ENCODE peak calls at places on chromosome 5, in ten cellular contexts. One of them, this sample, is unnamed.

GRCh38 chr5:52043137-52043536 is 659.9 kb downstream of the ISL1 start:
- DNase-seq in GM13977: no peak
- DNase-seq in kidney epithelial cell: no peak
- DNase-seq in cardiac fibroblast: no peak
- DNase-seq in omental fat pad: no peak
- DNase-seq in heart left ventricle: no peak
- DNase-seq in progenitor cell of endocrine pancreas: no peak
- DNase-seq in HCT116: no peak
- DNase-seq in A549: no peak
- DNase-seq in foreskin fibroblast: no peak
- DNase-seq in this sample: no peak

GRCh38 chr5:73327908-73328455 is 120.6 kb downstream of the FOXD1 start:
- DNase-seq in heart left ventricle: no peak
- DNase-seq in HCT116: peak; percentile 56
- DNase-seq in GM13977: no peak
- DNase-seq in cardiac fibroblast: peak; percentile 38
- DNase-seq in foreskin fibroblast: peak; percentile 50
- DNase-seq in kidney epithelial cell: peak; percentile 39
- DNase-seq in progenitor cell of endocrine pancreas: no peak
- DNase-seq in A549: no peak
- DNase-seq in omental fat pad: no peak
- DNase-seq in this sample: no peak

GRCh38 chr5:19625562-19625961 is 362.4 kb downstream of the CDH18 start:
- DNase-seq in omental fat pad: no peak
- DNase-seq in heart left ventricle: peak; percentile 23
- DNase-seq in A549: no peak
- DNase-seq in kidney epithelial cell: no peak
- DNase-seq in foreskin fibroblast: no peak
- DNase-seq in progenitor cell of endocrine pancreas: no peak
- DNase-seq in GM13977: no peak
- DNase-seq in cardiac fibroblast: no peak
- DNase-seq in HCT116: no peak
- DNase-seq in this sample: no peak

GRCh38 chr5:158451983-158452710 is 593.2 kb upstream of the CLINT1 start:
- DNase-seq in A549: no peak
- DNase-seq in heart left ventricle: no peak
- DNase-seq in GM13977: no peak
- DNase-seq in HCT116: no peak
- DNase-seq in kidney epithelial cell: no peak
- DNase-seq in progenitor cell of endocrine pancreas: no peak
- DNase-seq in cardiac fibroblast: no peak
- DNase-seq in omental fat pad: no peak
- DNase-seq in foreskin fibroblast: no peak
- DNase-seq in this sample: no peak

GRCh38 chr5:125536582-125536981 is 790.1 kb upstream of the ZNF608 start:
- DNase-seq in A549: no peak
- DNase-seq in foreskin fibroblast: peak; percentile 40
- DNase-seq in omental fat pad: no peak
- DNase-seq in progenitor cell of endocrine pancreas: no peak
- DNase-seq in HCT116: no peak
- DNase-seq in GM13977: no peak
- DNase-seq in heart left ventricle: no peak
- DNase-seq in kidney epithelial cell: no peak
- DNase-seq in cardiac fibroblast: peak; percentile 33
- DNase-seq in this sample: no peak

GRCh38 chr5:6708814-6709213 is 4.4 kb upstream of the TENT4A start:
- DNase-seq in HCT116: no peak
- DNase-seq in foreskin fibroblast: no peak
- DNase-seq in GM13977: no peak
- DNase-seq in A549: no peak
- DNase-seq in progenitor cell of endocrine pancreas: no peak
- DNase-seq in omental fat pad: no peak
- DNase-seq in kidney epithelial cell: no peak
- DNase-seq in cardiac fibroblast: no peak
- DNase-seq in heart left ventricle: no peak
- DNase-seq in this sample: no peak

GRCh38 chr5:126099077-126099476 is 324.1 kb upstream of the GRAMD2B start:
- DNase-seq in heart left ventricle: no peak
- DNase-seq in cardiac fibroblast: no peak
- DNase-seq in A549: no peak
- DNase-seq in kidney epithelial cell: no peak
- DNase-seq in omental fat pad: no peak
- DNase-seq in HCT116: no peak
- DNase-seq in GM13977: no peak
- DNase-seq in progenitor cell of endocrine pancreas: no peak
- DNase-seq in foreskin fibroblast: no peak
- DNase-seq in this sample: no peak

GRCh38 chr5:115751176-115751575 is 65.3 kb downstream of the CDO1 start:
- DNase-seq in GM13977: no peak
- DNase-seq in cardiac fibroblast: no peak
- DNase-seq in A549: no peak
- DNase-seq in foreskin fibroblast: no peak
- DNase-seq in omental fat pad: no peak
- DNase-seq in heart left ventricle: no peak
- DNase-seq in HCT116: no peak
- DNase-seq in progenitor cell of endocrine pancreas: no peak
- DNase-seq in kidney epithelial cell: no peak
- DNase-seq in this sample: no peak

GRCh38 chr5:32505718-32506117 is 61.2 kb upstream of the ZFR start:
- DNase-seq in kidney epithelial cell: no peak
- DNase-seq in GM13977: no peak
- DNase-seq in cardiac fibroblast: peak; percentile 54
- DNase-seq in HCT116: no peak
- DNase-seq in omental fat pad: no peak
- DNase-seq in progenitor cell of endocrine pancreas: no peak
- DNase-seq in foreskin fibroblast: peak; percentile 75
- DNase-seq in heart left ventricle: no peak
- DNase-seq in A549: no peak
- DNase-seq in this sample: no peak

DNA sequence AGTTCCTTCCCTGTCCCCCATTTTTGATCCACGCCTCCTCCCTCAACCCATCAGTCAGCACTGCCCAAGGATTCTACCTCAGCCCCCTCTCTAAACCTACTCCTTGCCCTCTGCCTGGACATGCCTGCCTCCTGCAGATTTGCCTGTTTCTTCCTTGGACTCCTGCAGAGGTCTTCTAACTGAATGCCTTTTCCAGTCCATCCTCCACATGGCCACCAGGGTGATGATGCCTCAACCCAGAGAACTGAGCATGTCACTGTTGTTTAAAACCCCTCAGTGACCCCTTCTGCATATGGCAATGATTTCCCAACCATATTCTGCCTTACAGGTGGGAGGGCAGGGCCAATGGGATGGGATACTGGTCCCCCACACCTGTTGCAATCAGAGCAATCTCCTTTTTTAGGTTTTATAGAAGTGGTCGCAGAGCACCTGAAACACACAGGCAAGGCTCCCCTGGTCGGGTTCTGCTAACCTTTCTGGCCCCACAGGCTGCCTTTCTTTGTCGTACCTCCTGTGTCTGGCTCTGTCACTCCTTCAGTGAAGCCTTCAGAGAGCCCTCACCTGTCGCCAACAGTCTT is 9.3 kb downstream of the PHYKPL start:
- DNase-seq in progenitor cell of endocrine pancreas: no peak
- DNase-seq in kidney epithelial cell: no peak
- DNase-seq in cardiac fibroblast: no peak
- DNase-seq in GM13977: no peak
- DNase-seq in HCT116: no peak
- DNase-seq in heart left ventricle: no peak
- DNase-seq in A549: no peak
- DNase-seq in foreskin fibroblast: no peak
- DNase-seq in omental fat pad: no peak
- DNase-seq in this sample: no peak
- TF ChIP-seq CTCF in progenitor cell of endocrine pancreas: no peak
- TF ChIP-seq CTCF in kidney epithelial cell: no peak
- TF ChIP-seq CTCF in cardiac fibroblast: peak; percentile 7
- TF ChIP-seq CTCF in GM13977: no peak
- TF ChIP-seq CTCF in HCT116: peak; percentile 12
- TF ChIP-seq CTCF in heart left ventricle: no peak
- TF ChIP-seq CTCF in A549: no peak
- TF ChIP-seq CTCF in foreskin fibroblast: no peak
- TF ChIP-seq CTCF in omental fat pad: no peak
- TF ChIP-seq CTCF in this sample: no peak

GRCh38 chr5:81316581-81316980 is 15.2 kb downstream of the ZCCHC9 start:
- DNase-seq in progenitor cell of endocrine pancreas: no peak
- DNase-seq in heart left ventricle: no peak
- DNase-seq in HCT116: no peak
- DNase-seq in omental fat pad: no peak
- DNase-seq in GM13977: no peak
- DNase-seq in foreskin fibroblast: no peak
- DNase-seq in kidney epithelial cell: no peak
- DNase-seq in A549: no peak
- DNase-seq in cardiac fibroblast: no peak
- DNase-seq in this sample: no peak

GRCh38 chr5:81315830-81316229 is 14.4 kb downstream of the ZCCHC9 start:
- DNase-seq in progenitor cell of endocrine pancreas: no peak
- DNase-seq in omental fat pad: no peak
- DNase-seq in GM13977: no peak
- DNase-seq in foreskin fibroblast: no peak
- DNase-seq in kidney epithelial cell: no peak
- DNase-seq in A549: no peak
- DNase-seq in cardiac fibroblast: no peak
- DNase-seq in heart left ventricle: no peak
- DNase-seq in HCT116: no peak
- DNase-seq in this sample: no peak

GRCh38 chr5:81315336-81315735 is 13.9 kb downstream of the ZCCHC9 start:
- DNase-seq in heart left ventricle: no peak
- DNase-seq in foreskin fibroblast: peak; percentile 63
- DNase-seq in progenitor cell of endocrine pancreas: no peak
- DNase-seq in kidney epithelial cell: no peak
- DNase-seq in omental fat pad: no peak
- DNase-seq in HCT116: no peak
- DNase-seq in cardiac fibroblast: peak; percentile 74
- DNase-seq in GM13977: no peak
- DNase-seq in A549: no peak
- DNase-seq in this sample: no peak

GRCh38 chr5:81313278-81313677 is 11.9 kb downstream of the ZCCHC9 start:
- DNase-seq in heart left ventricle: no peak
- DNase-seq in cardiac fibroblast: no peak
- DNase-seq in progenitor cell of endocrine pancreas: no peak
- DNase-seq in HCT116: no peak
- DNase-seq in foreskin fibroblast: no peak
- DNase-seq in GM13977: no peak
- DNase-seq in A549: no peak
- DNase-seq in omental fat pad: no peak
- DNase-seq in kidney epithelial cell: no peak
- DNase-seq in this sample: no peak

DNA sequence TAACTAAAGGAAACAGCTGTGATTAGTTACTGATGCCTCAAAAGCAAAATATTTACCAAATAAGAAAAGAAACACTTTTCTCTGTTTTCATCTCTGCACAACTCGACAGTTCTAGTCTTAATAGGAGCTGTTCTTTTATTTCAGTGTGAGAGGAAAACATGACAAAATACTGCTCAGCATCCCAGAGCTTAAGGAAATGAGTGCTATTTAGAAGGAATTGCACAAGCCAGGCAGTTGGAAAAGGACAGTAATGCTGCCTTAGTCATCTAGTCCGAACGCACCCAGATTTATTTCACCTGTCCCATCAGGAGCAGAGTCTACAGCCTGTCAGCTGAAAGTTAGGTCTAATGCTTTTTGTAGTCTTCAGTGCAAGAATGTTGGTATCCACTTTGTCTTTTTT is 12.3 kb downstream of the ZCCHC9 start:
- DNase-seq in cardiac fibroblast: no peak
- DNase-seq in HCT116: no peak
- DNase-seq in A549: no peak
- DNase-seq in foreskin fibroblast: peak; percentile 48
- DNase-seq in GM13977: no peak
- DNase-seq in progenitor cell of endocrine pancreas: no peak
- DNase-seq in heart left ventricle: no peak
- DNase-seq in kidney epithelial cell: no peak
- DNase-seq in omental fat pad: no peak
- DNase-seq in this sample: no peak
- TF ChIP-seq CTCF in cardiac fibroblast: no peak
- TF ChIP-seq CTCF in HCT116: no peak
- TF ChIP-seq CTCF in A549: no peak
- TF ChIP-seq CTCF in foreskin fibroblast: no peak
- TF ChIP-seq CTCF in GM13977: no peak
- TF ChIP-seq CTCF in progenitor cell of endocrine pancreas: no peak
- TF ChIP-seq CTCF in heart left ventricle: no peak
- TF ChIP-seq CTCF in kidney epithelial cell: no peak
- TF ChIP-seq CTCF in omental fat pad: no peak
- TF ChIP-seq CTCF in this sample: no peak

DNA sequence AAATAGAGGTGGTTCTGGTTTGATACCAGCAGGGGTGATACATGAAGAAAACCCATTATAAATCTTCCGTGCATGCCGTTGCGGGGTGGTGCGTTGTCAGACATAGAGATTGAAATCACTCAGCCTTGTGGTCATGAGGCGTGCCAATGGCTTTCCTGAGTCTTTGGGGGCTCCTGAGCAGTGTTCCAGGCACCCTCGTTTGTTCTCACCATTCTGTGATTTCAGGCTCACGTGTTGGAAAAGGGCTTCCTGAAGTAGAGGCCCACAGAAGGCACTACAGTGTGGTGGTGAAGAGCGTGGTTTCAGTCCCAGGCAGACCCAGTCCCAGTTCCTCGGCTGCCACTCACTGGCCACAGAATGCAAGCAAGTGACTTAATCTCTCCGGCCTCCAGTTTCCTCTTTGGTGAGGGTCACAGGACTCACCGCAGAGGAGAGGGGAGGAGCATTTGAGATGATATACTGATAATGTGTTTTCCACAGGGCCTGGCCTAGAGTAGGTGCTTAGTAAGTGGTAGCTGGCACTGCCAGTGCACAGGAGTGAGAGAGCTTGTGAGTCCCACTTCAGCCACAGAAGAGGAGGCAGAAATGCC is 20.5 kb upstream of the GLRX start:
- DNase-seq in HCT116: no peak
- DNase-seq in A549: no peak
- DNase-seq in heart left ventricle: peak; percentile 82
- DNase-seq in foreskin fibroblast: no peak
- DNase-seq in kidney epithelial cell: no peak
- DNase-seq in GM13977: peak; percentile 77
- DNase-seq in cardiac fibroblast: peak; percentile 76
- DNase-seq in progenitor cell of endocrine pancreas: no peak
- DNase-seq in omental fat pad: no peak
- DNase-seq in this sample: peak; percentile 79
- TF ChIP-seq CTCF in HCT116: no peak
- TF ChIP-seq CTCF in A549: no peak
- TF ChIP-seq CTCF in heart left ventricle: peak; percentile 43
- TF ChIP-seq CTCF in foreskin fibroblast: no peak
- TF ChIP-seq CTCF in kidney epithelial cell: peak; percentile 22
- TF ChIP-seq CTCF in GM13977: peak; percentile 80
- TF ChIP-seq CTCF in cardiac fibroblast: peak; percentile 5
- TF ChIP-seq CTCF in progenitor cell of endocrine pancreas: no peak
- TF ChIP-seq CTCF in omental fat pad: no peak
- TF ChIP-seq CTCF in this sample: peak; percentile 65

DNA sequence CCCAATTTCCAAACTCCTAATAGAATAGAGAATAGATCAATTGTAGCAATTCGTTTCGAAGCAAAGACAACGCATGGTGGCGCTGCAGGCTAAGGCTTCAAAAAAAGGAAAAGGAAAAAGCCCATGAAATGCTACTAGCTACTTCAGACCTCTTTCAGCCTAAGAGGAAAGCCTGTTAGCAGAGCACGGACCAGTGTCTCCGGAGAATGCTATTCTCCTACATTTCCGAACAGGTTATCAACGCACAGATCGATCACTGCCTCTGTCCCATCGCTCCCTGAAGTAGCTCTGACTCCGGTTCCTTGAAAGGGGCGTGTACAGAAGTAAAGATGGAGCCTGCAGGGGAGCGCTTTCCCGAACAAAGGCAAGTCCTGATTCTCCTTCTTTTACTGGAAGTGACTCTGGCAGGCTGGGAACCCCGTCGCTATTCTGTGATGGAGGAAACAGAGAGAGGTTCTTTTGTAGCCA is at the start of gene PCDHB15:
- DNase-seq in GM13977: no peak
- DNase-seq in heart left ventricle: no peak
- DNase-seq in progenitor cell of endocrine pancreas: no peak
- DNase-seq in A549: no peak
- DNase-seq in foreskin fibroblast: no peak
- DNase-seq in HCT116: no peak
- DNase-seq in cardiac fibroblast: peak; percentile 10
- DNase-seq in omental fat pad: no peak
- DNase-seq in kidney epithelial cell: no peak
- DNase-seq in this sample: no peak
- TF ChIP-seq CTCF in GM13977: peak; percentile 20
- TF ChIP-seq CTCF in heart left ventricle: peak; percentile 44
- TF ChIP-seq CTCF in progenitor cell of endocrine pancreas: peak; percentile 46
- TF ChIP-seq CTCF in A549: no peak
- TF ChIP-seq CTCF in foreskin fibroblast: no peak
- TF ChIP-seq CTCF in HCT116: peak; percentile 14
- TF ChIP-seq CTCF in cardiac fibroblast: no peak
- TF ChIP-seq CTCF in omental fat pad: no peak
- TF ChIP-seq CTCF in kidney epithelial cell: no peak
- TF ChIP-seq CTCF in this sample: no peak

This sample was measured in GM10248.